ENCODE peak calls at places on chromosomes 7 and 10, in six cellular contexts. N, Y, G, P, D and W are unnamed samples.
A peak's percentile ranks its signal among the peaks of the same experiment; 100 is the strongest.

GRCh38 chr7:143345428-143345900 is 17.0 kb downstream of the FAM131B start:
- DNase-seq in N (peak; percentile 88), G (peak; percentile 83), D (peak; percentile 71), P (no peak), Y (peak; percentile 95), W (peak; percentile 60)

GRCh38 chr7:101984997-101985645 is 167.7 kb downstream of the CUX1 start:
- DNase-seq in P (no peak), D (no peak), N (peak; percentile 35), G (no peak), Y (no peak), W (no peak)

GRCh38 chr10:113059001-113059780 is 109.1 kb downstream of the TCF7L2 start:
- DNase-seq in G (peak; percentile 84), P (no peak), D (no peak), Y (no peak), N (peak; percentile 49), W (no peak)

GRCh38 chr7:23811540-23811939 is 101.5 kb downstream of the STK31 start:
- DNase-seq in Y (peak; percentile 44), N (no peak), P (no peak), G (no peak), D (no peak), W (no peak)

GRCh38 chr7:108144931-108145330 is 14.8 kb upstream of the LAMB4 start:
- DNase-seq in Y (no peak), D (no peak), N (no peak), G (no peak), P (no peak), W (no peak)

GRCh38 chr7:635227-635626 is 91.3 kb upstream of the DNAAF5 start:
- DNase-seq in Y (no peak), G (peak; percentile 82), D (no peak), P (no peak), N (no peak), W (no peak)

GRCh38 chr10:79189853-79190435 is 121.2 kb downstream of the ZMIZ1 start:
- DNase-seq in Y (no peak), D (no peak), P (no peak), G (peak; percentile 95), N (no peak), W (no peak)

GRCh38 chr10:121310151-121310711 is 288.0 kb downstream of the FGFR2 start:
- DNase-seq in P (peak; percentile 63), G (no peak), Y (peak; percentile 14), N (peak; percentile 91), D (no peak), W (no peak)

GRCh38 chr10:129766611-129767550 is 197.2 kb downstream of the EBF3 start:
- DNase-seq in Y (no peak), N (no peak), P (no peak), G (peak; percentile 58), D (no peak), W (no peak)

GRCh38 chr10:77179015-77179695 is 458.5 kb downstream of the KCNMA1 start:
- DNase-seq in N (peak; percentile 26), Y (peak; percentile 56), P (peak; percentile 21), G (peak; percentile 72), D (peak; percentile 45), W (no peak)